ENCODE peak calls at places on chromosomes 16 and 17, in four cellular contexts. Q is fibroblast of lung, H is HCT116, B is PC-9. V is an unnamed sample.

GRCh38 chr17:77723071-77723908 is 235.2 kb upstream of the TNRC6C start:
- DNase-seq in Q (no peak), H (no peak), B (no peak), V (no peak)

GRCh38 chr17:12859520-12859919 is 70.2 kb downstream of the ARHGAP44 start:
- DNase-seq in Q (peak), H (no peak), B (no peak), V (no peak)

GRCh38 chr16:68985855-68986254 is 119.6 kb upstream of the HAS3 start:
- DNase-seq in Q (peak), H (peak), B (no peak), V (no peak)

GRCh38 chr17:31216053-31216751 is 80.8 kb downstream of the OMG start:
- DNase-seq in Q (peak), H (peak), B (peak), V (peak)

GRCh38 chr16:29148867-29149272 is 164.0 kb downstream of the LAT start:
- DNase-seq in Q (no peak), H (no peak), B (no peak), V (no peak)

GRCh38 chr16:81633147-81633619 is 145.9 kb upstream of the PLCG2 start:
- DNase-seq in Q (no peak), H (no peak), B (no peak), V (no peak)

GRCh38 chr17:31596382-31597323 is 205.2 kb downstream of the RAB11FIP4 start:
- DNase-seq in Q (peak), H (peak), B (peak), V (peak)

GRCh38 chr17:37488009-37488604 is 1.6 kb upstream of the DUSP14 start:
- DNase-seq in Q (peak), H (peak), B (peak), V (peak)

GRCh38 chr17:62704381-62704971 is 77.0 kb downstream of the MRC2 start:
- DNase-seq in Q (peak), H (no peak), B (peak), V (peak)

GRCh38 chr16:22970191-22970845 is 156.4 kb downstream of the HS3ST2 start:
- DNase-seq in Q (no peak), H (no peak), B (no peak), V (no peak)

GRCh38 chr16:79653337-79654000 is 52.9 kb upstream of the MAF start:
- DNase-seq in Q (peak), H (no peak), B (no peak), V (no peak)

GRCh38 chr17:47192549-47192948 is 3.5 kb upstream of the CDC27 start:
- DNase-seq in Q (peak), H (no peak), B (no peak), V (no peak)

GRCh38 chr16:69319826-69320730 is 8.9 kb downstream of the VPS4A start:
- DNase-seq in Q (no peak), H (no peak), B (no peak), V (no peak)

GRCh38 chr16:78976212-78976611 is 624.3 kb downstream of the MAF start:
- DNase-seq in Q (no peak), H (no peak), B (no peak), V (no peak)

DNA sequence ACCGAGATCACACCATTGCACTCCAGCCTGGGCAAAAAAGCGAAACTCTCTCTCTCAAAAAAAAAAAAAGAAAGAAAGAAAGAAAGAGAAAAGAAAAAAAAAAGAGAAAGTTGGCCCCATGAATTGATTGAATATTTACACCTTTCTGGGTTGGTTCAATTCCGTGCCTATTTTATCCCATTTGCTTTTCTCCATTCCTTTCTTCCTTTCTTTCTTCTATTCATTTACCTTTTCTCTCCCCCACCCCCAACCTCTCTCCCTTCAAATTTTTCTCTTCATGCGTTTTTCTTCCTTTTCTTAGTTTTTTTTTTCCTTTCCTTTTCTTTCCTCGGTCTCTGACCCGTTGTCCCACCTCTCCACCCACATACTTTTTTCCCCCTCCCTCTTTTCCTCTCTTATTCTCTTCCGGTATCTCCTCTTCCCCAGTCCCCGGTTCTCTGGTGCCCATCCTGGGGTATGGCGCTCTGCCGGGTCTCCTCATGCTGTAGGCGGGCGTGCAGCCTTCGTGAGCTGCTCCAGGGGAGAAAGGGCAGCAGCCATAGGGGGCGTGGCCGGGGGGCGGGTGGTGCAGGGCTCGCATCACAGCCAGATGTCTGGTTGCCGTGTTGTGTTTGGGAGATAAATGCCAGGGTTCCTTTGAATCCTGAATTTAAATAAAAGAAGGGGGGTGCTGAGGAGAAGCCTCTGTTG is 5.3 kb upstream of the COL1A1 start:
- DNase-seq in Q (peak), H (no peak), B (no peak), V (peak)
- TF ChIP-seq EZH2 in Q (no peak), H (no peak), B (no peak), V (no peak)

GRCh38 chr17:81120149-81120484 is 45.2 kb upstream of the PVALEF start:
- DNase-seq in Q (no peak), H (no peak), B (no peak), V (no peak)
- H3K4me3 ChIP-seq in Q (no peak), H (no peak), B (no peak), V (peak)

DNA sequence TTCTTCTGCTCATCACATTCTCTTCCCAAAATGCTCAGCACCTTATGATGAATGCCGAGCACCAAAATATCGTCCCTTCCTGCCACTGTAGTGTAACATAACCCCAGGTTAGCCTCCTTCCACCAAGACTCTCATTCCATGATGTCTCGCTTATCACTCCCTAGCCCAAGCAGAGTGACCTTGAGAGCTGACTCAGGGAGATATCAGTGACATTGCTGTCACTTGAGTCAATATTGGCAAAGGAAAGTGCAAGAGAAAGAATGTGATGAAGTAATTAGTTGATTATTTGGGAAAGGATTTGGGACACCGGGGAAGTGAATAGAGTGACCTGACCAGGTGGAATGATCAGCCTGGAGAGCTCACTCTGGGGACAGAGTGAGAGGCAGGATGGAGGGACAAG is 2.6 kb upstream of the ANKFN1 start:
- DNase-seq in Q (no peak), H (no peak), B (no peak), V (no peak)
- TF ChIP-seq EZH2 in Q (no peak), H (no peak), B (no peak), V (no peak)

DNA sequence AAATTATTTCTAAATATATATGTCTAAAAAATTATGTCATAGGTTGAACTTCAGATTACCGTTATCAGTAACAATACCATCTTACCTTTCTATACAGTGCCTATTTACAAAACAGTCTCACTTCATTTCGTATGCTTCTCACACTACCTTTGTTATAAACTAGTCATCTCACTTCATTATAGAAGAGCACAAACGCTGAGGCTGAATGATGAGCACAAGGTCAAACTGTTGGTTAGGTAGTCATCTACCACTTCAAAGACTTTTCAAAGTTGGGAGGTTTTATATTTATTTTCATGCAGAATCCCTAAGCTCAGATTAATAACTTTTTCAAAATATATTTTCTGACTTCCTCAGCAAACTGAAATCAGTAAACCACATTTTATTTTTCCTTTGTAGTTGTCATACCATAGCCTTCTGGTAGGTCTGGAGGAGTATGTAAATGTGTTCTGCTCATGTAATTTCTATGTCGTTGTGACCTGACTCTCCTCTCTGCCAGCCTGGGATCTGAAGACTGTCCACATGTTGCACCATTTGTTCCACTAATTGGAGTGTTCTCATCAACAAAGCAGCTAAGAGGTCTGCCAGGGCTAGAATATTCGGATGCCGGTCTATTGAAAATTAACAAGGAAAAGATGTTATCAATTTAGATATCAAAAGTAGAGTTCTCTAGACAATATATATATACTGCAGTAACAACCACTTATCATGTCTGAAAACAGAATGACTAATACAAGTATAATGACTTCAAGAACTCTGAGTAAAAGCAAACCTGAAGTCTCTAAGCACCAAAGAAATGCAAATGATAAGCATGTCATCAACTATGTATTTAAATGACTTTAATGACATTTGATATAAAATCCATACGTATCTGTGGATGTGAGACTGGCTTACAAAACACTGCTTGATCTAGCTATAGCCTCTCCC is 73.9 kb downstream of the CEP95 start:
- DNase-seq in Q (peak), H (no peak), B (no peak), V (no peak)
- H3K4me3 ChIP-seq in Q (no peak), H (no peak), B (no peak), V (no peak)

GRCh38 chr16:47142469-47143328 is 1.0 kb downstream of the NETO2 start:
- DNase-seq in Q (peak), H (no peak), B (no peak), V (peak)
- TF ChIP-seq EZH2 in Q (no peak), H (no peak), B (no peak), V (peak)

DNA sequence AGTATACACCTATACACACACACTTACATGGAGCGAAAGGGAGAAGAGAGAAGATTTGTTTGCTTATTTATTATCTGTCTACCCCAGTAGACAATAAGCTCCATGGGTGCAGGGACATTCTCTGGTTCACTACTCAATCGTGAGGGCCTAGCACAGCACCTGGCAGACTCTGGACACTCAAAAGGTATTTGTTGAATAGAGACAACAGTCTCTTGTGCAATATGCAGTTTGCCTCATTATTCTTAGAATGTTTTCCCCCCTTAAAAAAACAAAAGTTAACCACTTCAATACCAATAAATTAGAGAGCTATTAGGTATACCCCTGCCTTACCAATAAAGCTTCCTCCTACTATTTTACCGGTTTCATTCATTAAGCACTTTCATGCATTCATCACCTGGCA is 2.0 kb downstream of the AKAP10 start:
- DNase-seq in Q (no peak), H (no peak), B (no peak), V (no peak)
- H3K4me3 ChIP-seq in Q (no peak), H (no peak), B (peak), V (no peak)

GRCh38 chr16:11386791-11387546 is 41.7 kb downstream of the RMI2 start:
- DNase-seq in Q (no peak), H (no peak), B (no peak), V (no peak)
- TF ChIP-seq EZH2 in Q (no peak), H (no peak), B (no peak), V (no peak)

V was measured in A673.